ENCODE peak calls at places on chromosomes 2 and 18, in four cellular contexts. U, E, R and T are unnamed samples.
A peak's percentile ranks its signal among the peaks of the same experiment; 100 is the strongest.

GRCh38 chr2:99559075-99559662 is 69.4 kb upstream of the REV1 start:
- DNase-seq in U (no peak), R (peak; percentile 58), E (peak; percentile 86), T (peak; percentile 67)

GRCh38 chr2:120936476-120937334 is 201.0 kb downstream of the GLI2 start:
- DNase-seq in E (no peak), U (no peak), R (no peak), T (peak; percentile 74)

GRCh38 chr2:89763581-89764485 is 1072.4 kb downstream of the RPIA start:
- DNase-seq in R (no peak), E (no peak), U (no peak), T (no peak)

GRCh38 chr2:164671664-164672396 is 50.5 kb upstream of the GRB14 start:
- DNase-seq in E (no peak), R (no peak), U (no peak), T (no peak)

GRCh38 chr2:185372188-185372587 is 366.4 kb upstream of the FSIP2 start:
- DNase-seq in U (no peak), R (no peak), E (no peak), T (no peak)

GRCh38 chr2:241853651-241854341 is 4.9 kb downstream of the PDCD1 start:
- DNase-seq in U (no peak), R (no peak), E (no peak), T (no peak)

GRCh38 chr2:15127876-15128275 is 433.3 kb downstream of the NBAS start:
- DNase-seq in R (no peak), E (no peak), U (no peak), T (no peak)

GRCh38 chr2:172977330-172978052 is 98.2 kb upstream of the MAP3K20 start:
- DNase-seq in U (no peak), E (no peak), R (no peak), T (peak; percentile 23)

GRCh38 chr18:36527740-36528455 is 230.4 kb downstream of the FHOD3 start:
- DNase-seq in E (no peak), U (no peak), R (peak; percentile 36), T (no peak)

GRCh38 chr2:72982781-72983499 is 65.6 kb downstream of the EMX1 start:
- DNase-seq in R (no peak), U (no peak), E (no peak), T (no peak)

GRCh38 chr2:88735853-88736252 is 44.4 kb downstream of the RPIA start:
- DNase-seq in R (no peak), U (no peak), E (peak; percentile 72), T (no peak)

GRCh38 chr2:240834377-240834975 is 14.5 kb upstream of the KIF1A start:
- DNase-seq in R (no peak), U (no peak), E (no peak), T (no peak)

GRCh38 chr2:73293534-73294171 is at the start of gene EGR4:
- DNase-seq in U (peak; percentile 34), E (peak; percentile 66), R (peak; percentile 70), T (peak; percentile 89)

GRCh38 chr2:237687666-237688065 is 60.3 kb downstream of the LRRFIP1 start:
- DNase-seq in U (no peak), R (peak; percentile 90), E (peak; percentile 45), T (no peak)

GRCh38 chr2:67880291-67880761 is 182.5 kb downstream of the C1D start:
- DNase-seq in R (no peak), U (no peak), E (no peak), T (no peak)

GRCh38 chr2:43960921-43961320 is 34.9 kb downstream of the LRPPRC start:
- DNase-seq in U (no peak), R (no peak), E (no peak), T (no peak)

GRCh38 chr2:233093721-233094120 is 33.6 kb downstream of the INPP5D start:
- DNase-seq in E (no peak), U (no peak), R (no peak), T (no peak)

GRCh38 chr2:184646177-184646576 is 47.8 kb downstream of the ZNF804A start:
- DNase-seq in R (no peak), U (no peak), E (no peak), T (no peak)

GRCh38 chr18:72895548-72895947 is 27.8 kb upstream of the NETO1 start:
- DNase-seq in R (no peak), E (no peak), U (no peak), T (no peak)

GRCh38 chr2:69012310-69013122 is 463 bp upstream of the ANTXR1 start:
- DNase-seq in U (no peak), E (peak; percentile 60), R (peak; percentile 66), T (peak; percentile 74)

GRCh38 chr2:236663671-236664101 is 94.1 kb downstream of the ACKR3 start:
- DNase-seq in E (no peak), R (no peak), U (no peak), T (no peak)

GRCh38 chr2:7709907-7710306 is 792.7 kb downstream of the RNF144A start:
- DNase-seq in R (no peak), U (no peak), E (no peak), T (no peak)

GRCh38 chr18:49133112-49133511 is 182.3 kb upstream of the SMAD7 start:
- DNase-seq in E (no peak), R (no peak), U (no peak), T (no peak)

GRCh38 chr18:49130261-49130660 is 179.5 kb upstream of the SMAD7 start:
- DNase-seq in R (peak; percentile 78), E (no peak), U (no peak), T (no peak)

GRCh38 chr18:49123431-49123830 is 172.7 kb upstream of the SMAD7 start:
- DNase-seq in E (no peak), R (no peak), U (no peak), T (no peak)

GRCh38 chr18:49127606-49128190 is 176.9 kb upstream of the SMAD7 start:
- DNase-seq in U (no peak), R (no peak), E (no peak), T (no peak)
- TF ChIP-seq CHD4 in U (no peak), R (no peak), E (no peak), T (no peak)

GRCh38 chr18:27713727-27714080 is 463.2 kb downstream of the CDH2 start:
- DNase-seq in E (no peak), R (no peak), U (no peak), T (no peak)
- TF ChIP-seq EP300 in E (no peak), R (no peak), U (no peak), T (no peak)

GRCh38 chr2:195820373-195820772 is 163.3 kb downstream of the SLC39A10 start:
- DNase-seq in U (no peak), R (no peak), E (no peak), T (no peak)
- TF ChIP-seq CEBPB in U (no peak), R (no peak), E (no peak), T (no peak)

GRCh38 chr2:219079417-219079816 is 18.7 kb upstream of the IHH start:
- DNase-seq in E (no peak), R (no peak), U (no peak), T (no peak)

GRCh38 chr2:219084791-219085190 is 24.1 kb upstream of the IHH start:
- DNase-seq in U (no peak), R (no peak), E (no peak), T (no peak)

GRCh38 chr2:219082332-219082958 is 21.7 kb upstream of the IHH start:
- DNase-seq in E (no peak), U (no peak), R (no peak), T (no peak)

GRCh38 chr2:219081096-219081495 is 20.4 kb upstream of the IHH start:
- DNase-seq in R (peak; percentile 89), U (no peak), E (no peak), T (no peak)

GRCh38 chr2:219081701-219082331 is 21.1 kb upstream of the IHH start:
- DNase-seq in E (no peak), R (peak; percentile 58), U (no peak), T (no peak)
- TF ChIP-seq CHD4 in E (no peak), R (no peak), U (no peak), T (no peak)

GRCh38 chr2:223487447-223487846 is 114.7 kb downstream of the SCG2 start:
- DNase-seq in E (no peak), U (no peak), R (no peak), T (no peak)
- TF ChIP-seq EP300 in E (no peak), U (no peak), R (no peak), T (no peak)

DNA sequence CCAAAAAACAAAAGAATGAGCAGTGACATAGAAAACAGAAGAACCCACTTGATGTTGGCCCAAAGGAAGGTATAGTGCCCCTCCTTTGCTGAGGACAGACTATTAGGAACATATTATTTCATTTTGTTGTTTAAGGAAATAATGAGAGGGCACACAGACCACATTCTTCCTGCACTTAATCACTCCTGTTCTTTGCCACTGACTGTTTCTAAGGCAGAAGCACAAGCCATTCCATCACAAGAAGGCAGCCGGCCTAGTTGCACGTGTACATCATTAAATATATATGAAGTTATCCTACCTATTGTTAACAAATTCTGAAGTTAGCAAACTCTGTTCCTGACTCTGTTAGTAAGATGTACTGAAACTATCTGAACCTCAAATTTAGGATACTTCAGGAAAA is 110.0 kb downstream of the LNPK start:
- DNase-seq in R (no peak), E (no peak), U (no peak), T (no peak)
- TF ChIP-seq CEBPB in R (no peak), E (no peak), U (no peak), T (no peak)

DNA sequence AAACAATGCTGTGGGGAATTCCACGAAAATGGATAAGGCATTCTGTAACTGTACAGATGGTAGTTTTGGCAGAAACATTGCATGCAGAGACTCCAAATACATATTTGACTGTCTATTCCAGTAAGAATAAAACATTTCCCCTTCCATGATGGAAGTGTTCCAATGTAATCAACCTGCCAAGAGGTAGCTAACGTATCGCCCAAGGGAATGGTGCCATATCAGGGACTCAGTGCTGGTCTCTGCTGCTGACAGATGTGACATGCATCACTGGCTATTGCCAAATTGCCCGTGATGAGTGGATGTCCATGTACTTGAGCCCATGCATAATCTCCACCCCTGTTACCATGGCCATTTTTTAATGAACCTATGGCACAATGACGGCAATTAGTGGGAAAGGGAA is 418.0 kb downstream of the CDH7 start:
- DNase-seq in R (no peak), E (no peak), U (no peak), T (no peak)
- TF ChIP-seq CHD4 in R (no peak), E (no peak), U (no peak), T (no peak)

DNA sequence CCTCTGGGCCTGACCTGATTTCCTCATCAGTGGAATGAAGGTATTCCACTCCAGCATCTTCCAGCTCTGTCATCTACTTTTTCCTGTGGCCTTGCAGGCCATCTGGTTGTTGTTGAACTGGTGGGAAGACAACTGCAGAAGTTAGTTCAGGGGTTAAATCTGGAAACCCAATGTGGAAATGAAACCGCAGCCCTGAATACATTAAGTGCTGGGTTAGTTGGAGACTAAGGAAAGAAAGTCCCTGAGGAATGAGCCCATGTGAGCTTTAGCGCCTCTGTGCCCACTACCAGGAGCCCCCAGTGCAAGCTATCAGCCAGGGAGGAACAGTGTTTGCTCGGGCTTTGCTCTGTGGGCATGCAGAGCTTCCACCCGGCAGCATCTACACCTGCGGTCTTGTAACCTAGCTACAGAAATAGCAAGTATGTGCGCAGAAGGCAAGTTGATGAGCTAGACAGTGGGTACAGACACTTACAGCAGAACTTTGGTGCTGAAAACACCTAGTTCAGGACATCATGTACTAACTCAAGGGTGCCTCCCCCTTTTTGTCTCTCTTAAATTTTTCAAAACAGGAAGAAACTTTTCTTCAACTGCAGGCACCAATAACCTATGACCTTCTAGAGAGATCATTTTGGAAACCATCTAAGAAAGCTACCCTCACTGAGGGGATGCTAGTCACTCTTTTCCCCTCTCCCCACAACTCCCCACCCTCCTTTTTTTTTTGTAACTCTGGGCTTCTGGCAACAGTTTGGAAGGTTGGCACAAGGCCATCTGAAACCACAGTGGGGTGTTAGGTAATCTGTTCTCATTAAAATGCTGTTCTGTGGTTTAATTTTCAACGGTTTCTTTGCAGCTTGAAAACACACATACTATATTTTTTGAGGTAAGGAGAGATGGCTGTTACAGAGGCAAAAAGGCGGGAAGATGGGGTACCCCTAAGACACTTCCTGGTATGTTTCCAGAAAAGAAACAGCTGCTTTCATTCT is 18.3 kb upstream of the CXCR4 start:
- DNase-seq in E (no peak), U (no peak), R (no peak), T (no peak)
- TF ChIP-seq EP300 in E (no peak), U (peak; percentile 97), R (no peak), T (no peak)